ENCODE peak calls at places on chromosome 1, in six cellular contexts. Y is GM13976, D is HFFc6, J is GM04504, R is AG09319, I is progenitor cell of endocrine pancreas. B is an unnamed sample.

GRCh38 chr1:239742416-239743109 is 349.1 kb upstream of the FMN2 start:
- DNase-seq in Y (no peak), D (no peak), J (no peak), R (no peak), I (no peak), B (no peak)

GRCh38 chr1:67760030-67760821 is 73.0 kb downstream of the GNG12 start:
- DNase-seq in Y (peak), D (peak), J (no peak), R (no peak), I (peak), B (peak)

GRCh38 chr1:117120774-117121588 is 568 bp downstream of the TRIM45 start:
- DNase-seq in Y (peak), D (peak), J (no peak), R (no peak), I (peak), B (no peak)

GRCh38 chr1:84711091-84711490 is 20.8 kb upstream of the SSX2IP start:
- DNase-seq in Y (no peak), D (no peak), J (no peak), R (no peak), I (no peak), B (no peak)

GRCh38 chr1:39158330-39159086 is 46.0 kb upstream of the MACF1 start:
- DNase-seq in Y (no peak), D (no peak), J (no peak), R (no peak), I (peak), B (no peak)

GRCh38 chr1:218869276-218869675 is 304.4 kb upstream of the LYPLAL1 start:
- DNase-seq in Y (no peak), D (no peak), J (no peak), R (no peak), I (no peak), B (no peak)

GRCh38 chr1:147235822-147236221 is 6.7 kb upstream of the CHD1L start:
- DNase-seq in Y (no peak), D (no peak), J (no peak), R (no peak), I (no peak), B (no peak)

GRCh38 chr1:108117908-108118902 is 81.9 kb downstream of the SLC25A24 start:
- DNase-seq in Y (no peak), D (peak), J (no peak), R (peak), I (no peak), B (no peak)

GRCh38 chr1:2539312-2539907 is 9.3 kb upstream of the HES5 start:
- DNase-seq in Y (no peak), D (no peak), J (no peak), R (no peak), I (no peak), B (no peak)

GRCh38 chr1:27513521-27513920 is 23.6 kb upstream of the WASF2 start:
- DNase-seq in Y (no peak), D (no peak), J (no peak), R (no peak), I (no peak), B (no peak)

GRCh38 chr1:229093546-229094336 is 177.2 kb upstream of the RAB4A start:
- DNase-seq in Y (no peak), D (no peak), J (no peak), R (no peak), I (no peak), B (no peak)

GRCh38 chr1:153358691-153358975 is 979 bp downstream of the S100A9 start:
- DNase-seq in Y (no peak), D (no peak), J (no peak), R (no peak), I (no peak), B (no peak)

GRCh38 chr1:5814046-5814619 is 178.1 kb downstream of the NPHP4 start:
- DNase-seq in Y (no peak), D (no peak), J (no peak), R (no peak), I (no peak), B (no peak)

GRCh38 chr1:3313579-3313955 is 140.9 kb upstream of the ARHGEF16 start:
- DNase-seq in Y (no peak), D (peak), J (peak), R (peak), I (no peak), B (no peak)